ENCODE peak calls at places on chromosome 19, in six cellular contexts. D, T, B, A, U and Q are unnamed samples.

GRCh38 chr19:54430306-54431254 is 15.3 kb downstream of the TTYH1 start:
- DNase-seq in D (peak), T (peak), B (peak), A (no peak), U (no peak), Q (no peak)

GRCh38 chr19:10418281-10419199 is 1.8 kb upstream of the PDE4A start:
- DNase-seq in D (no peak), T (peak), B (no peak), A (no peak), U (no peak), Q (no peak)

GRCh38 chr19:16001481-16002312 is 52.9 kb downstream of the OR10H4 start:
- DNase-seq in D (peak), T (no peak), B (no peak), A (no peak), U (no peak), Q (peak)

GRCh38 chr19:17314007-17314589 is 4.7 kb downstream of the DDA1 start:
- DNase-seq in D (no peak), T (no peak), B (no peak), A (peak), U (no peak), Q (no peak)

GRCh38 chr19:3699741-3700241 is 477 bp downstream of the PIP5K1C start:
- DNase-seq in D (no peak), T (no peak), B (no peak), A (no peak), U (no peak), Q (no peak)

GRCh38 chr19:46296722-46297431 is at the start of gene HIF3A:
- DNase-seq in D (peak), T (peak), B (no peak), A (peak), U (no peak), Q (no peak)

GRCh38 chr19:31483226-31483857 is 134.1 kb upstream of the TSHZ3 start:
- DNase-seq in D (no peak), T (no peak), B (no peak), A (no peak), U (no peak), Q (no peak)

GRCh38 chr19:6613711-6614110 is 22.8 kb upstream of the CD70 start:
- DNase-seq in D (peak), T (no peak), B (no peak), A (no peak), U (no peak), Q (no peak)

GRCh38 chr19:35030257-35031071 is at the start of gene SCN1B:
- DNase-seq in D (peak), T (peak), B (peak), A (no peak), U (peak), Q (no peak)

GRCh38 chr19:54949412-54949811 is 2.1 kb upstream of the NLRP7 start:
- DNase-seq in D (no peak), T (no peak), B (no peak), A (no peak), U (no peak), Q (no peak)

GRCh38 chr19:45772130-45772880 is 3.3 kb upstream of the SIX5 start:
- DNase-seq in D (no peak), T (no peak), B (no peak), A (peak), U (no peak), Q (no peak)

GRCh38 chr19:23222998-23223652 is 27.1 kb downstream of the ZNF724 start:
- DNase-seq in D (no peak), T (no peak), B (no peak), A (no peak), U (no peak), Q (no peak)

GRCh38 chr19:42683917-42684513 is 56.3 kb downstream of the PSG3 start:
- DNase-seq in D (no peak), T (peak), B (peak), A (no peak), U (peak), Q (peak)

GRCh38 chr19:4233282-4233853 is 4.0 kb downstream of the EBI3 start:
- DNase-seq in D (no peak), T (peak), B (peak), A (no peak), U (no peak), Q (peak)

GRCh38 chr19:53365899-53366493 is 491 bp downstream of the ZNF525 start:
- DNase-seq in D (no peak), T (no peak), B (no peak), A (no peak), U (no peak), Q (no peak)

DNA sequence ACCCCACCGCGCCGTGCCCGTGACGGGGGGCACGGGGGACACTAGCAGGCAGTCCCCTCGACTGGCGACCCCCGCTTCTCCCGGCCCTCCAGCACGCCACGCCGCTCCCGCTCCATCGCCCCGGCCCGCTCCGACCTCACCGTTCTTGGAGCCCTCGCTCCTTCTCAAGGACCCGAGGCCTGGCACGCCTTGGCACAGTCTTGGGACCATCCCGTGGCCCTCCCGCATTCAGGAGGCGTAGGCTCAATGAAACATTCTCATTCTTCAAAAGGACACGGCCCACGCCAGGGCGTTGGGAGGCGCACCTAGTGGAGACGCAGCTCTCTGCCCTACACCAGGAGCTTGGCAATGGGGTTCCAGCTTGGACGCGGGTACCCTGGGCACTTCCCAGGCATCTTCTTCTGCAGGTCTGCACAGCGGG is 473 bp upstream of the CERS1 start:
- DNase-seq in D (no peak), T (no peak), B (no peak), A (no peak), U (peak), Q (no peak)
- H3K4me3 ChIP-seq in D (no peak), T (no peak), B (no peak), A (no peak), U (peak), Q (no peak)

GRCh38 chr19:11887618-11888531 is at the start of gene ZNF69:
- DNase-seq in D (peak), T (peak), B (no peak), A (peak), U (no peak), Q (peak)
- TF ChIP-seq POLR2A in D (no peak), T (peak), B (no peak), A (no peak), U (no peak), Q (peak)

GRCh38 chr19:2041686-2042484 is 9.2 kb downstream of the MKNK2 start:
- DNase-seq in D (peak), T (peak), B (peak), A (peak), U (peak), Q (peak)

GRCh38 chr19:2041436-2041685 is 9.7 kb downstream of the MKNK2 start:
- DNase-seq in D (no peak), T (no peak), B (no peak), A (no peak), U (no peak), Q (no peak)

GRCh38 chr19:2043864-2044708 is 7.0 kb downstream of the MKNK2 start:
- DNase-seq in D (no peak), T (peak), B (no peak), A (peak), U (no peak), Q (no peak)

GRCh38 chr19:2043269-2043641 is 7.8 kb downstream of the MKNK2 start:
- DNase-seq in D (no peak), T (peak), B (no peak), A (peak), U (no peak), Q (no peak)

GRCh38 chr19:2042485-2043268 is 8.4 kb downstream of the MKNK2 start:
- DNase-seq in D (no peak), T (no peak), B (no peak), A (peak), U (no peak), Q (no peak)
- H3K4me3 ChIP-seq in D (no peak), T (peak), B (peak), A (peak), U (peak), Q (peak)

GRCh38 chr19:18388328-18389094 is 2.6 kb downstream of the GDF15 start:
- DNase-seq in D (peak), T (peak), B (no peak), A (peak), U (no peak), Q (peak)

GRCh38 chr19:18389095-18389735 is 3.3 kb downstream of the GDF15 start:
- DNase-seq in D (no peak), T (no peak), B (no peak), A (no peak), U (no peak), Q (no peak)

GRCh38 chr19:18391509-18392075 is 5.6 kb downstream of the GDF15 start:
- DNase-seq in D (no peak), T (no peak), B (no peak), A (no peak), U (no peak), Q (no peak)

GRCh38 chr19:18389736-18390074 is 3.7 kb downstream of the GDF15 start:
- DNase-seq in D (no peak), T (no peak), B (no peak), A (no peak), U (no peak), Q (no peak)

DNA sequence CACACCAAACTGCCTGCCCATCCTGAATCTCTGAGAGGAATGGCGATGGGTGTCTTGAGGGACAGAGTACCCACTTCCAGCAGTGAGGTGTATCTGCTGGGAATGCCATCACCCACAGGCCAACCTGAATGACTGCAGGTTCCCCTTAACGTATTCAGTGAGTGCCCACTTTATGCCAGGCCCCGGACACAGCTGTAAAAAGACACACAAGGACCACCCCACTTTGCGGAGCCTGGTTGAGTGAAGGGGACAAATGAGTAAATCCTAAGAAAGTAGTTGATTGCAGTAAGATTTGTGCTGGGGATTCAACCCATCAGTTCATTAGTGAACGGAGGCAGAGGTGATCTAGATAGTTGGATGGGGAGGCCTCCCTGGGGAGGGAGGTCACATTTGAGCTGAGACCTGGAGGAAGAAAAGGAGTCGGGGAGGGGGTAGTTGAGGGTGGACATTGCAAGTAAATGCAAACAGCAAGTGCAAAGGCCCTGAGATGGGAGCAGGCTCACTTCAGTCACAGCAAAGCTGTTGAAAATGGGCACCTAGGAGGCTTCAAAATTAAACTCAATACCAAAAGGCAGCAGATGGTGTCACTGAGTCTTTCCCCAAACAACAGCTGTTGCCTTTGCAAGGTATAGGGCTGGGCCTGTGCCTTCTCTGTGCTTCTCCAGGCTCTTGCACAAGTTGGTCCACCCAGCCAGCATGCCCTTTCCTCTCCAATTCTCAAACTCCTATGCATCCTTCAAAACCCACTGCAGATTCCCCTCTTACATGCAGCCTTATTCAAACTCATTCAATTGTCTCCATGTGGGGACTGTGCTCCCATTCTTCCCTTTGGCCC is 4.3 kb downstream of the GDF15 start:
- DNase-seq in D (no peak), T (no peak), B (no peak), A (no peak), U (no peak), Q (no peak)
- TF ChIP-seq POLR2A in D (peak), T (peak), B (no peak), A (no peak), U (no peak), Q (no peak)

GRCh38 chr19:43957891-43958290 is 6.9 kb downstream of the ZNF221 start:
- DNase-seq in D (no peak), T (no peak), B (no peak), A (no peak), U (no peak), Q (no peak)
- H3K4me3 ChIP-seq in D (no peak), T (no peak), B (no peak), A (no peak), U (no peak), Q (no peak)